ENCODE peak calls at places on chromosomes 5 and 9, in seven cellular contexts. V is SK-N-SH treated with all-trans-retinoic acid at 6 μM for 48 hours; Y is mucosa of descending colon; W is activated CD8-positive, alpha-beta memory T cell treated with anti-CD3 and anti-CD28 coated beads, Interleukin-2, amount 10 ng/mL, durations not matched to agents 7 days and 5 days; Z is aorta; T is pancreas; K is activated CD4-positive, CD25-positive, alpha-beta regulatory T cell treated with anti-CD3 and anti-CD28 coated beads, Interleukin-2, amount 50 U/mL, for 24 hours. X is an unnamed sample.

GRCh38 chr9:72278959-72279358 is 86.0 kb downstream of the ZFAND5 start:
- ATAC-seq in V (no peak), Y (peak), W (no peak), Z (no peak), T (no peak), K (no peak), X (no peak)

GRCh38 chr5:91146905-91147600 is 236.1 kb downstream of the ARRDC3 start:
- ATAC-seq in V (no peak), Y (no peak), W (no peak), Z (no peak), T (no peak), K (no peak), X (peak)

GRCh38 chr5:80594810-80595209 is 24.7 kb upstream of the ANKRD34B start:
- ATAC-seq in V (no peak), Y (no peak), W (no peak), Z (no peak), T (no peak), K (no peak), X (no peak)

GRCh38 chr5:82480331-82480730 is 202.2 kb upstream of the RPS23 start:
- ATAC-seq in V (no peak), Y (no peak), W (no peak), Z (no peak), T (no peak), K (no peak), X (no peak)

GRCh38 chr9:84694248-84694647 is 24.7 kb downstream of the NTRK2 start:
- ATAC-seq in V (no peak), Y (peak), W (peak), Z (no peak), T (no peak), K (no peak), X (no peak)

GRCh38 chr5:143572270-143572669 is 168.8 kb upstream of the NR3C1 start:
- ATAC-seq in V (no peak), Y (no peak), W (no peak), Z (no peak), T (no peak), K (no peak), X (no peak)

GRCh38 chr9:122538757-122539156 is 11.7 kb upstream of the OR1N1 start:
- ATAC-seq in V (no peak), Y (no peak), W (no peak), Z (no peak), T (no peak), K (no peak), X (no peak)

GRCh38 chr9:109335121-109335520 is 14.3 kb upstream of the EPB41L4B start:
- ATAC-seq in V (no peak), Y (no peak), W (no peak), Z (no peak), T (no peak), K (no peak), X (no peak)